ENCODE peak calls at places on chromosomes 3 and 15, in four cellular contexts. Q, R, U and B are unnamed samples.

GRCh38 chr3:13379191-13379830 is 40.8 kb downstream of the NUP210 start:
- DNase-seq in Q (no peak), U (peak; percentile 92), R (no peak), B (no peak)

GRCh38 chr3:116139607-116140006 is 305.7 kb downstream of the LSAMP start:
- DNase-seq in Q (no peak), R (no peak), U (no peak), B (no peak)

GRCh38 chr3:10335190-10335738 is 14.4 kb upstream of the SEC13 start:
- DNase-seq in U (no peak), Q (no peak), R (no peak), B (no peak)

GRCh38 chr3:184540777-184541681 is 20.6 kb upstream of the EPHB3 start:
- DNase-seq in U (peak; percentile 48), Q (peak; percentile 92), R (no peak), B (peak; percentile 73)

GRCh38 chr3:46406786-46407611 is at the start of the genes CCR5AS and CCRL2:
- DNase-seq in Q (peak; percentile 84), R (peak; percentile 49), U (peak; percentile 82), B (peak; percentile 98)

GRCh38 chr3:12506201-12506600 is 21.9 kb downstream of the TSEN2 start:
- DNase-seq in Q (no peak), U (no peak), R (no peak), B (no peak)

GRCh38 chr3:31043184-31043819 is 148.8 kb upstream of the GADL1 start:
- DNase-seq in Q (no peak), R (no peak), U (no peak), B (no peak)

GRCh38 chr3:16551342-16551976 is 38.0 kb upstream of the RFTN1 start:
- DNase-seq in Q (no peak), U (no peak), R (no peak), B (no peak)

GRCh38 chr15:63514533-63514943 is 10.1 kb downstream of the USP3 start:
- DNase-seq in R (no peak), Q (no peak), U (no peak), B (peak; percentile 71)

GRCh38 chr15:26889298-26889898 is 22.5 kb downstream of the GABRA5 start:
- DNase-seq in U (peak; percentile 44), R (no peak), Q (peak; percentile 74), B (peak; percentile 86)

GRCh38 chr15:48925714-48926223 is 38.0 kb downstream of the SHC4 start:
- DNase-seq in Q (no peak), U (peak; percentile 37), R (no peak), B (peak; percentile 36)

GRCh38 chr3:66372681-66373350 is 128.0 kb downstream of the LRIG1 start:
- DNase-seq in R (no peak), U (no peak), Q (no peak), B (peak; percentile 6)

GRCh38 chr3:102238362-102238761 is 196.5 kb upstream of the ZPLD1 start:
- DNase-seq in Q (no peak), R (no peak), U (no peak), B (no peak)

GRCh38 chr3:106018111-106018510 is 149.3 kb upstream of the CBLB start:
- DNase-seq in Q (no peak), R (no peak), U (no peak), B (no peak)

GRCh38 chr3:103247459-103247858 is 812.6 kb downstream of the ZPLD1 start:
- DNase-seq in U (no peak), R (no peak), Q (no peak), B (no peak)

DNA sequence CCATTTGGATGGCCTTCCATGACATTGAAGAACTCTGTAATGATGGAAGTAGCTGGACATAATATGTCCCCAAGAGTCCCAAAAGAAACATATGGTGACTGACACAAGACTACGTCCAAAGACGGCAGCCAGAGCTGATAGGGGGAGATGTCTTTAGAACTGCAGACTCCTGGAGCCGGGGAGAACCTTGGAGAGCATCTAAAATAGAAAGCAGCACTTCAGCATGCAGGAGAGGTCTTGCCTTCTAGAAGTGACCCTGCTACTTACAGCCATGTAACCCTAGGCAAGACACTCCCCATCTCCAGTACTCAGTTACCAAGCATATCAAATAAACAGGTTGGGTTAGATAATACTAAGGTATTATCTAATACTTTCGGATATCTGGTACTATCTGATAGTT is 143.8 kb upstream of the BCL6 start:
- DNase-seq in Q (no peak), U (no peak), R (no peak), B (no peak)
- TF ChIP-seq POLR2A in Q (no peak), U (no peak), R (no peak), B (no peak)

GRCh38 chr3:185937689-185938374 is at the start of gene TRA2B:
- DNase-seq in Q (peak; percentile 99), R (peak; percentile 88), U (peak; percentile 95), B (peak; percentile 99)
- TF ChIP-seq POLR2A in Q (peak; percentile 100), R (peak; percentile 99), U (peak; percentile 99), B (peak; percentile 100)

GRCh38 chr3:50235716-50236483 is at the start of gene GNAI2:
- DNase-seq in R (peak; percentile 98), U (peak; percentile 97), Q (peak; percentile 99), B (peak; percentile 99)
- TF ChIP-seq POLR2A in R (peak; percentile 85), U (peak; percentile 96), Q (no peak), B (peak; percentile 78)

GRCh38 chr3:23743141-23743784 is 62.5 kb upstream of the UBE2E1 start:
- DNase-seq in Q (no peak), U (no peak), R (no peak), B (no peak)

GRCh38 chr3:23738946-23739345 is 66.8 kb upstream of the UBE2E1 start:
- DNase-seq in Q (no peak), R (no peak), U (no peak), B (no peak)

GRCh38 chr3:23741403-23741706 is 64.4 kb upstream of the UBE2E1 start:
- DNase-seq in U (no peak), Q (no peak), R (no peak), B (no peak)

GRCh38 chr3:23739536-23739935 is 66.2 kb upstream of the UBE2E1 start:
- DNase-seq in Q (no peak), U (no peak), R (no peak), B (no peak)

GRCh38 chr3:23740517-23741402 is 65.0 kb upstream of the UBE2E1 start:
- DNase-seq in U (peak; percentile 47), Q (peak; percentile 55), R (no peak), B (no peak)
- TF ChIP-seq POLR2A in U (no peak), Q (no peak), R (no peak), B (no peak)

DNA sequence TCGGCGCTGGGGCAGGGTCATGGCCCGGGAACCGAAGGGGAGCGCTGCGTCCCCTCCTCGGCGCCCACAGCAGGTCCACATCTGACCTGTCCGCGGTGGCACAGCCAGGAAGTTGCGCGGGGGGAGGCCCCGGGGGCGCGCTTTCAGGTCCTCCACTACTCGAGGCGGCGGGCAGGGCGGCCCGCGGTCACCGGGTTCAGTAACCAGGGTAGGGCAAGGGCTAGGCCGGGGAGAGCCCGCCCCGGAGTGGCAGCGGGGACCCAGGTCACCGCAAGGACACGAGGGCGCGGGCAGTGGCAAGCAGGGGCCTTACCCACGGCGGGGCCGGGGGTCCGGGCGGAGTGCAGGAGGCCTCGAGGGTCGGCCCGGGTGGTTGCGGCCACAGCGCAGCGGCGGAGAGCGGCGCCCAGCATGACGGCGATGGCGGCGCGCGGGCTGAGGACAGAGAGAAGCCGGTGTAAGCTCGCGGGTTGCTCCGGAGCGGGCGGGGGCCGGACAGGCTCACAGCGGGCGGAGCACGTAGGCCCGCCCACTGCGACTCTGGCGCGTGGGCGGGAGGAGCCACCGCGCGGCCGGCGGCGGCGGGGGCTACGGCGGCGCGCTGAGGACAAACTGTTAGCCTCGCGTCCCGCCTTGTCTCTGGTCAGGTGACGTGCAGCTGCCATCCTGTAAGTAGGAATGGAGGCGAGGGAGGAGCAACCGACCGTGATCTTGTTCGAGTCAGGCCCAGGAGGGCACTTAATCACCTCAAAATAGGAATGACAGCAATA is at the start of gene COX5A:
- DNase-seq in R (peak; percentile 80), U (peak; percentile 76), Q (peak; percentile 95), B (peak; percentile 98)
- TF ChIP-seq POLR2A in R (peak; percentile 78), U (peak; percentile 96), Q (peak; percentile 76), B (peak; percentile 89)

GRCh38 chr15:88636039-88636438 is 2.8 kb upstream of the ISG20 start:
- DNase-seq in U (no peak), Q (peak; percentile 88), R (no peak), B (no peak)
- TF ChIP-seq POLR2A in U (no peak), Q (no peak), R (no peak), B (no peak)

DNA sequence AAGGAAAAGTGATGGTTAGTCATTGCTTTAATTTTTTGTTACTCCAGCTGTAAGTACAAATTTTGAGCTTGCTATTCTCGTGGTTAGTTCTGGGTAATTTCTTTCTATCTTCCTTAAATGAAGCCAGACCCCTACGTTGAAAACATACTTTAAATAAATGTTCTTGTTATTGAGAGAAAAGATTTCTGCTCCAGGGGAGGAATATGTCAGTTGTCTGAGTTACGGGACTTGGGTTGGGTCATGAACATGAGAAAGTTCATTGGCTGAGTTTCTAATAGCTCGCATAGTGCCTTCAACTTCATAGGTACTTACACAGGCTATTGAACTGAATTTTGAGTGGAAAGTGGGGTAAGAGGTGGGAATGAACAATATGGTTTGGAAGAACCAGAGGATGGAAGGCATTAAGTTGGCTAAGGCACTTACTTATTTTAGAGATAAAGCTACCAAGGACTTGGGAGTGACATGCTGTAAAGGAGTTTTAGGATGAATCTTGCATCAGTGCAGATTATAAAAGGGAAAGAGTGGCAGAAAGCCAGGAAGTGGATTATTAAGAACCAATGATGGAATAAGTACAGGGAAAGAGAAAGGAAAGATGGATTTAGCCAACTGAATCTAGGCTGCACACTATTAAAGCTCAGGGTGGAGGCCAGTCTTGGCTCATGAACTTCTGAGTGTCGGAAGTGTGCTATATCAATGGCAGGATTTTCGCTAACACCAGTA is 1.4 kb downstream of the RPSA start:
- DNase-seq in R (no peak), U (no peak), Q (no peak), B (no peak)
- TF ChIP-seq POLR2A in R (no peak), U (no peak), Q (no peak), B (no peak)

GRCh38 chr3:125220183-125220582 is 7.6 kb upstream of the SLC12A8 start:
- DNase-seq in U (no peak), R (no peak), Q (no peak), B (no peak)

GRCh38 chr3:125219261-125219701 is 6.7 kb upstream of the SLC12A8 start:
- DNase-seq in Q (no peak), R (no peak), U (no peak), B (no peak)

DNA sequence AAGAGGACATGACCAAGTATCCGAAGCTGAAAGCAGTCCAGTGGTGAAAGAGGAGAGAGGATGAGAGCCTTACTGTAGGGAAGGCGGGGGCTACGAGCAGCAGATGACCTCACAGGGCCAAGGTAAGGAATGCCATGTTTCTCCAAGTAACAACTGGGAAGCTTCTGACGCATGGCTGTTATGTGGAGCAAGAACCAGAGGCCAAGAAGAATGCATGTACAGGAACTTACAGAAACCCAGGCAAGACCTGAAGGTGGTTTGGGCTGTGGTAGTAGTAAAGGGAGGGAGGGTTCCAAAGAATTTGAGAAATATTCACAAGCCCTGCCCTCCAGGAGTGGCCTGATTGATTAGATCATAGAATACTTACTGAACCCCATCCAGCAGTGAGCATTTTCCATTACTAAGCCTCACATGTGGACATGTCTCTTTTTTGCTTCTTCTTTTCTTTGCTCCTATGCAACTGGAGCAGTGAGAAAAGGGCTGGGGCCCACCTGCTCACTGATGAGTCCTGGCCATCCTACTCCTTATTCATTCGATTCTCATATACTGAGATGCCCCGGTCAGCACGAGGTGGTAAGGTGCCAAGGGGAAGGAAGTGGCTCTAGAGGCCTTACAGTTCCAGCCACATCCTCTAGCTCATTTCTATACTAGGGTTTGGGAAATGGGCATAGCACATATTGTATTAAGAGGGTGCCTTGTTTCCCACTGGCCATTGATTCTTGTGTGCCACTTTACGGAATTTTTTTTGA is 8.3 kb upstream of the SLC12A8 start:
- DNase-seq in U (no peak), Q (no peak), R (no peak), B (no peak)
- TF ChIP-seq POLR2A in U (no peak), Q (no peak), R (no peak), B (no peak)